ENCODE peak calls at places on chromosomes 4 and X, in eight cellular contexts. One of them, this sample, is unnamed.

GRCh38 chr4:78560296-78560963 is 8.9 kb downstream of the ANXA3 start:
- DNase-seq in neural crest cell: no peak
- DNase-seq in occipital lobe: no peak
- DNase-seq in cardiac fibroblast: peak; percentile 82
- DNase-seq in NCI-H1092 treated with DMSO at 0.1 percent for 48 hours: no peak
- DNase-seq in dorsolateral prefrontal cortex: no peak
- DNase-seq in LHCN-M2: peak; percentile 56
- DNase-seq in GM04503: peak; percentile 50
- DNase-seq in this sample: no peak

GRCh38 chrX:103276581-103277002 is at the start of gene TCEAL5:
- DNase-seq in neural crest cell: no peak
- DNase-seq in occipital lobe: peak; percentile 42
- DNase-seq in cardiac fibroblast: no peak
- DNase-seq in NCI-H1092 treated with DMSO at 0.1 percent for 48 hours: no peak
- DNase-seq in dorsolateral prefrontal cortex: peak; percentile 63
- DNase-seq in LHCN-M2: no peak
- DNase-seq in GM04503: no peak
- DNase-seq in this sample: peak; percentile 51

GRCh38 chr4:76342803-76343202 is 36.3 kb downstream of the STBD1 start:
- DNase-seq in neural crest cell: no peak
- DNase-seq in occipital lobe: no peak
- DNase-seq in cardiac fibroblast: no peak
- DNase-seq in NCI-H1092 treated with DMSO at 0.1 percent for 48 hours: no peak
- DNase-seq in dorsolateral prefrontal cortex: no peak
- DNase-seq in LHCN-M2: no peak
- DNase-seq in GM04503: no peak
- DNase-seq in this sample: no peak

GRCh38 chrX:30525732-30526131 is 51.8 kb downstream of the TASL start:
- DNase-seq in neural crest cell: no peak
- DNase-seq in occipital lobe: no peak
- DNase-seq in cardiac fibroblast: no peak
- DNase-seq in NCI-H1092 treated with DMSO at 0.1 percent for 48 hours: no peak
- DNase-seq in dorsolateral prefrontal cortex: no peak
- DNase-seq in LHCN-M2: no peak
- DNase-seq in GM04503: no peak
- DNase-seq in this sample: no peak

GRCh38 chr4:13866881-13867280 is 239.4 kb upstream of the BOD1L1 start:
- DNase-seq in neural crest cell: no peak
- DNase-seq in occipital lobe: no peak
- DNase-seq in cardiac fibroblast: peak; percentile 32
- DNase-seq in NCI-H1092 treated with DMSO at 0.1 percent for 48 hours: no peak
- DNase-seq in dorsolateral prefrontal cortex: no peak
- DNase-seq in LHCN-M2: peak; percentile 78
- DNase-seq in GM04503: no peak
- DNase-seq in this sample: no peak

GRCh38 chrX:151488677-151489076 is 74.8 kb upstream of the PASD1 start:
- DNase-seq in neural crest cell: no peak
- DNase-seq in occipital lobe: no peak
- DNase-seq in cardiac fibroblast: no peak
- DNase-seq in NCI-H1092 treated with DMSO at 0.1 percent for 48 hours: peak; percentile 3
- DNase-seq in dorsolateral prefrontal cortex: no peak
- DNase-seq in LHCN-M2: no peak
- DNase-seq in GM04503: no peak
- DNase-seq in this sample: no peak

GRCh38 chr4:17055788-17056187 is 157.3 kb upstream of the LDB2 start:
- DNase-seq in neural crest cell: no peak
- DNase-seq in occipital lobe: peak; percentile 42
- DNase-seq in cardiac fibroblast: peak; percentile 89
- DNase-seq in NCI-H1092 treated with DMSO at 0.1 percent for 48 hours: no peak
- DNase-seq in dorsolateral prefrontal cortex: peak; percentile 67
- DNase-seq in LHCN-M2: peak; percentile 8
- DNase-seq in GM04503: peak; percentile 76
- DNase-seq in this sample: peak; percentile 48

GRCh38 chrX:119481218-119481875 is 13.1 kb downstream of the SLC25A5 start:
- DNase-seq in neural crest cell: no peak
- DNase-seq in occipital lobe: no peak
- DNase-seq in cardiac fibroblast: no peak
- DNase-seq in NCI-H1092 treated with DMSO at 0.1 percent for 48 hours: no peak
- DNase-seq in dorsolateral prefrontal cortex: no peak
- DNase-seq in LHCN-M2: no peak
- DNase-seq in GM04503: no peak
- DNase-seq in this sample: no peak

GRCh38 chrX:43087825-43088224 is 309.9 kb upstream of the PPP1R2C start:
- DNase-seq in neural crest cell: no peak
- DNase-seq in occipital lobe: no peak
- DNase-seq in cardiac fibroblast: no peak
- DNase-seq in NCI-H1092 treated with DMSO at 0.1 percent for 48 hours: no peak
- DNase-seq in dorsolateral prefrontal cortex: no peak
- DNase-seq in LHCN-M2: no peak
- DNase-seq in GM04503: no peak
- DNase-seq in this sample: no peak

GRCh38 chr4:159045321-159045720 is 57.6 kb upstream of the RAPGEF2 start:
- DNase-seq in neural crest cell: no peak
- DNase-seq in occipital lobe: no peak
- DNase-seq in cardiac fibroblast: no peak
- DNase-seq in NCI-H1092 treated with DMSO at 0.1 percent for 48 hours: no peak
- DNase-seq in dorsolateral prefrontal cortex: no peak
- DNase-seq in LHCN-M2: no peak
- DNase-seq in GM04503: no peak
- DNase-seq in this sample: no peak

GRCh38 chr4:123064390-123064789 is 142.0 kb upstream of the NUDT6 start:
- DNase-seq in neural crest cell: no peak
- DNase-seq in occipital lobe: no peak
- DNase-seq in cardiac fibroblast: peak; percentile 97
- DNase-seq in NCI-H1092 treated with DMSO at 0.1 percent for 48 hours: no peak
- DNase-seq in dorsolateral prefrontal cortex: no peak
- DNase-seq in LHCN-M2: peak; percentile 8
- DNase-seq in GM04503: no peak
- DNase-seq in this sample: no peak

GRCh38 chrX:15946783-15947550 is 92.4 kb upstream of the AP1S2 start:
- DNase-seq in neural crest cell: no peak
- DNase-seq in occipital lobe: no peak
- DNase-seq in cardiac fibroblast: peak; percentile 83
- DNase-seq in NCI-H1092 treated with DMSO at 0.1 percent for 48 hours: no peak
- DNase-seq in dorsolateral prefrontal cortex: no peak
- DNase-seq in LHCN-M2: peak; percentile 85
- DNase-seq in GM04503: peak; percentile 80
- DNase-seq in this sample: no peak

GRCh38 chr4:16636911-16637630 is 261.4 kb downstream of the LDB2 start:
- DNase-seq in neural crest cell: no peak
- DNase-seq in occipital lobe: no peak
- DNase-seq in cardiac fibroblast: no peak
- DNase-seq in NCI-H1092 treated with DMSO at 0.1 percent for 48 hours: no peak
- DNase-seq in dorsolateral prefrontal cortex: no peak
- DNase-seq in LHCN-M2: no peak
- DNase-seq in GM04503: no peak
- DNase-seq in this sample: no peak

GRCh38 chr4:185833055-185833598 is 21.1 kb upstream of the SORBS2 start:
- DNase-seq in neural crest cell: no peak
- DNase-seq in occipital lobe: no peak
- DNase-seq in cardiac fibroblast: peak; percentile 59
- DNase-seq in NCI-H1092 treated with DMSO at 0.1 percent for 48 hours: no peak
- DNase-seq in dorsolateral prefrontal cortex: no peak
- DNase-seq in LHCN-M2: peak; percentile 64
- DNase-seq in GM04503: no peak
- DNase-seq in this sample: no peak

GRCh38 chr4:81445196-81445595 is 26.5 kb downstream of the RASGEF1B start:
- DNase-seq in neural crest cell: no peak
- DNase-seq in occipital lobe: no peak
- DNase-seq in cardiac fibroblast: no peak
- DNase-seq in NCI-H1092 treated with DMSO at 0.1 percent for 48 hours: no peak
- DNase-seq in dorsolateral prefrontal cortex: no peak
- DNase-seq in LHCN-M2: no peak
- DNase-seq in GM04503: no peak
- DNase-seq in this sample: no peak